ENCODE peak calls at places on chromosomes 3 and 15, in eight cellular contexts. A is glutamatergic neuron, Q is dorsolateral prefrontal cortex, G is fibroblast of lung, Y is GM10248, K is heart right ventricle, S is transverse colon, X is IMR-90. W is an unnamed sample.

GRCh38 chr3:65401359-65401810 is 637.3 kb downstream of the MAGI1 start:
- DNase-seq in A (no peak), Q (no peak), G (no peak), Y (no peak), K (no peak), S (no peak), X (no peak), W (no peak)

GRCh38 chr3:21641959-21642358 is 109.1 kb downstream of the ZNF385D start:
- DNase-seq in A (no peak), Q (no peak), G (no peak), Y (no peak), K (no peak), S (no peak), X (no peak), W (no peak)

GRCh38 chr3:11019116-11019515 is 26.6 kb downstream of the SLC6A1 start:
- DNase-seq in A (no peak), Q (no peak), G (no peak), Y (no peak), K (no peak), S (no peak), X (no peak), W (no peak)

GRCh38 chr15:76235186-76235826 is 76.0 kb downstream of the ETFA start:
- DNase-seq in A (no peak), Q (no peak), G (peak), Y (peak), K (no peak), S (no peak), X (peak), W (no peak)

GRCh38 chr3:188370081-188370830 is 216.3 kb downstream of the LPP start:
- DNase-seq in A (no peak), Q (no peak), G (no peak), Y (no peak), K (no peak), S (no peak), X (no peak), W (no peak)

GRCh38 chr3:185200639-185201038 is 47.8 kb upstream of the C3orf70 start:
- DNase-seq in A (no peak), Q (no peak), G (peak), Y (no peak), K (no peak), S (no peak), X (peak), W (no peak)

GRCh38 chr3:13072239-13073041 is 789 bp downstream of the IQSEC1 start:
- DNase-seq in A (no peak), Q (peak), G (peak), Y (peak), K (peak), S (peak), X (peak), W (no peak)

GRCh38 chr3:67291287-67292252 is 293.5 kb downstream of the KBTBD8 start:
- DNase-seq in A (no peak), Q (no peak), G (no peak), Y (no peak), K (no peak), S (no peak), X (no peak), W (no peak)

GRCh38 chr15:59276225-59277178 is 69.9 kb downstream of the LDHAL6B start:
- DNase-seq in A (no peak), Q (no peak), G (no peak), Y (no peak), K (no peak), S (peak), X (no peak), W (no peak)

GRCh38 chr3:168977696-168978374 is 685.7 kb downstream of the MECOM start:
- DNase-seq in A (no peak), Q (no peak), G (peak), Y (no peak), K (no peak), S (no peak), X (peak), W (peak)

GRCh38 chr3:12170207-12170606 is 11.5 kb upstream of the TIMP4 start:
- DNase-seq in A (no peak), Q (no peak), G (peak), Y (no peak), K (no peak), S (no peak), X (peak), W (no peak)

GRCh38 chr3:71201939-71202338 is 381.6 kb downstream of the FOXP1 start:
- DNase-seq in A (no peak), Q (peak), G (peak), Y (no peak), K (peak), S (peak), X (peak), W (no peak)

GRCh38 chr3:186152889-186153292 is 44.0 kb upstream of the ETV5 start:
- DNase-seq in A (no peak), Q (no peak), G (no peak), Y (peak), K (no peak), S (no peak), X (no peak), W (no peak)

GRCh38 chr3:40499952-40500351 is 5.9 kb upstream of the ZNF620 start:
- DNase-seq in A (no peak), Q (no peak), G (no peak), Y (no peak), K (no peak), S (no peak), X (no peak), W (no peak)

GRCh38 chr3:40504636-40505430 is 1.0 kb upstream of the ZNF620 start:
- DNase-seq in A (no peak), Q (no peak), G (peak), Y (no peak), K (no peak), S (no peak), X (peak), W (peak)

GRCh38 chr3:40511031-40511718 is 5.3 kb downstream of the ZNF620 start:
- DNase-seq in A (no peak), Q (no peak), G (no peak), Y (no peak), K (no peak), S (no peak), X (no peak), W (no peak)

GRCh38 chr3:40505599-40506462 is at the start of gene ZNF620:
- DNase-seq in A (peak), Q (peak), G (peak), Y (peak), K (peak), S (peak), X (peak), W (no peak)
- TF ChIP-seq CTCF in A (no peak), Q (peak), G (peak), Y (peak), K (peak), S (peak), X (no peak), W (peak)

DNA sequence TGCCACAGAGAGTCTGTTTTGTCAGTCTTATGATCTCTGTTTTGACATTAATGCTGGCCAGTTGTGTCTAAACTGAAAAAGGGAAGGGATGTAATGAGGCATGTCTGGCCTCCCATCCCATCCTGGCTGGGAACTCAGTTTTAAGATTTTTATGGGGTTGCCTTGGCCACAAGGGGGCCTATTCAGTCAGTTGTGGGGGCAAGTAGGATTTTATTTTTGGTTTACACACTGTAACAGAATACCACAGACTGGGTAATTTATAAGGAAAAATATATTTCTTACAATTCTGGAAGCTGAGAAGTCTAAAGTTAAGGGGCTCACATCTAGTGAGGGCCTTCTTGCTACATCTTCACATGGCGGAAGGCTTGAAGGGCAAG is 129.8 kb downstream of the TMEM108 start:
- DNase-seq in A (no peak), Q (no peak), G (no peak), Y (no peak), K (no peak), S (no peak), X (no peak), W (no peak)
- TF ChIP-seq CTCF in A (no peak), Q (no peak), G (no peak), Y (no peak), K (no peak), S (no peak), X (no peak), W (no peak)

GRCh38 chr15:70214266-70214665 is 116.5 kb upstream of the TLE3 start:
- DNase-seq in A (no peak), Q (no peak), G (no peak), Y (no peak), K (no peak), S (no peak), X (no peak), W (no peak)
- TF ChIP-seq CTCF in A (peak), Q (no peak), G (no peak), Y (no peak), K (no peak), S (no peak), X (no peak), W (no peak)

GRCh38 chr3:76753599-76753998 is 286.3 kb upstream of the ROBO2 start:
- DNase-seq in A (no peak), Q (no peak), G (no peak), Y (no peak), K (no peak), S (no peak), X (peak), W (no peak)
- TF ChIP-seq CTCF in A (peak), Q (no peak), G (peak), Y (no peak), K (no peak), S (no peak), X (peak), W (no peak)

DNA sequence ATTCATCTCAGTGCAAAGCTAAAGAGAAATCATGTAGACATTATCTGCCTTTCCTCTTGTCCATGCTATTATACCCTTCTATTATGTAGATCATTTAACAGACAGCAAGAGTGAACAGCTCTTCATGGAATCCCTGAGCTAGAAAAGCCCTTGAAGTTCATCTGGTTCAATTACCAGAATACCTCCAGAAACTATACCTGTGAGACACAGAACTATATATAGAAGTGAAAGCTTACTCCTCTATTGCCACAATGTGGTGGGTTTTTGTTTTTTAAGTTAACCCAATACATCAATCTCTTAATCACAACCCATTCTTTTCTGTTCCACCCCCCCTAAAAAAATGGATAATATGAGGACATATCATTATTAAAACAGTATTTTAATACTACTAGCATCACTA is 347.7 kb downstream of the PLCL2 start:
- DNase-seq in A (no peak), Q (no peak), G (no peak), Y (no peak), K (no peak), S (no peak), X (no peak), W (no peak)
- TF ChIP-seq CTCF in A (no peak), Q (no peak), G (no peak), Y (no peak), K (no peak), S (no peak), X (no peak), W (no peak)

GRCh38 chr3:193563429-193563828 is 8.7 kb upstream of the ATP13A4 start:
- DNase-seq in A (no peak), Q (no peak), G (no peak), Y (no peak), K (no peak), S (no peak), X (no peak), W (no peak)

GRCh38 chr3:193559100-193559499 is 4.4 kb upstream of the ATP13A4 start:
- DNase-seq in A (no peak), Q (no peak), G (no peak), Y (no peak), K (no peak), S (no peak), X (no peak), W (no peak)

GRCh38 chr3:193560870-193561269 is 6.2 kb upstream of the ATP13A4 start:
- DNase-seq in A (no peak), Q (no peak), G (no peak), Y (no peak), K (peak), S (no peak), X (no peak), W (no peak)

GRCh38 chr3:193560091-193560490 is 5.4 kb upstream of the ATP13A4 start:
- DNase-seq in A (no peak), Q (no peak), G (no peak), Y (no peak), K (no peak), S (no peak), X (no peak), W (no peak)

DNA sequence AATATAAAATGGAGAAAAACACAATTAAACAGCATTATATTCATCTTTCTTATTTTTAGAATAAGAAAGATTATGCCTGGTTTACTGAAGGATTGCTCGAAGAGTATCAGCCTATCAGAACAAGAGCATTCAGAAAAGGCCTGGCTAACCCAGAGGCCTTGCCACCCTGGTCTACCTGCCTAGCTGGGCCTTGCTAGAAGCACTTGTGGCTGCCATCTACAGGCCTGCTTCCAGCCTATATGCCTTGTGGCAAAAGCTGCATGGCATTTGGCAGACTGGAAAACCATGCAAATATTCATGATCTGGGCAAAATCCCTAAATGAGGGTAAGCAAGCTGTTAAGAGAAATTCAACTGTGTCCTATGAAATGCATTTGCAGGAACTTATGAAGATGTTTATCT is 9.3 kb upstream of the ATP13A4 start:
- DNase-seq in A (no peak), Q (no peak), G (no peak), Y (no peak), K (no peak), S (peak), X (no peak), W (no peak)
- TF ChIP-seq CTCF in A (no peak), Q (peak), G (no peak), Y (no peak), K (peak), S (peak), X (no peak), W (no peak)

GRCh38 chr15:70355275-70355795 is 257.6 kb upstream of the TLE3 start:
- DNase-seq in A (no peak), Q (no peak), G (no peak), Y (no peak), K (no peak), S (no peak), X (no peak), W (no peak)
- TF ChIP-seq CTCF in A (no peak), Q (no peak), G (peak), Y (no peak), K (no peak), S (no peak), X (no peak), W (no peak)

DNA sequence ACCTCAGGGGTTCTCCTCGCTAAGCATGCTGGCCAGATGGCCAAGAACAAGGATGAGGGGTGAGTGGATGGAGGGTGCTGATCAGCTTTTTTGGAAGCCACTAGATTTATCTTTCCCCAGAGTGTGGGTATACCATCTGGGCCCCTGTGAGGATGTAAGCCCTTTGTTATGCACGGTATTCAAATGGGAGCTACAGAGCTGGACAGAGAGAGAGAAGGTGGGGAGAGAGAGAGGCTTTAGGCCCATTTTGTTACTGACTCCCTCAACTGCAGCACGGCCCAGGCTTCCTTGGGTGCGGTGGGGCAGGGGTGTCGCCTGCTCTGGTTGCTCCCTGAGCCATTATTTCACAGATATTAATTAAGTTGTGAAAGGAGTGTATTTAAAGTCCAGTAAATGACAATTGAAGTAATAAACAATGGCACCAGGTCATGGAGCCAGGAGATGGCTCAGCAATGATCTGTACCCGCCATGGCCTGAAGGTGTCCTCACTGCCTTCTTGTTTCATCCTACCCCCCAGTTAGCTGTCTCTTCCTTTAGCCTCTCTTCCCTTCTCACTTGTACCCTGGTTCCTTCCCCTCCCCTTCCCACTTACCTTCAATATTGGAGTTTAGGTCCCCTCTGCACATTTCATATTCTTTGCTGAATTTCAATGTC is 158.0 kb downstream of the CLSTN2 start:
- DNase-seq in A (no peak), Q (no peak), G (no peak), Y (peak), K (no peak), S (no peak), X (no peak), W (no peak)
- TF ChIP-seq CTCF in A (no peak), Q (no peak), G (no peak), Y (peak), K (peak), S (no peak), X (no peak), W (no peak)

DNA sequence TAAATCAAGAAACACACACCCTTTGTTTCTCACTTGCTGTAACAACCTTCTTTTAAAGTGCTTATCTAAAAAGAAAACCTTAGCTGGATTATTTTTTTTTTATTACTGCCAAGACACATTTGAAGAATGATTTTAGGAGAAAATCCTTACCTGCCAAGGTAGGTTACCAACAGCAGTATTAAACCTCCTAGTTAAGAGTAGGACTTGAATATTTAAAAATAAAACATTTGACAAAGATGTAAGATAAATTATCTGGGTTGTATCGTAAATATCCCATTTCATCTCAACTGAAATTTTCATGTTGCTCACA is 192.1 kb downstream of the PDZRN3 start:
- DNase-seq in A (no peak), Q (no peak), G (no peak), Y (no peak), K (no peak), S (no peak), X (no peak), W (no peak)
- TF ChIP-seq CTCF in A (peak), Q (no peak), G (no peak), Y (no peak), K (no peak), S (no peak), X (no peak), W (no peak)

GRCh38 chr15:29740692-29741311 is 81.5 kb downstream of the TJP1 start:
- DNase-seq in A (no peak), Q (no peak), G (no peak), Y (no peak), K (no peak), S (no peak), X (no peak), W (no peak)
- TF ChIP-seq CTCF in A (no peak), Q (no peak), G (peak), Y (peak), K (peak), S (peak), X (no peak), W (no peak)